ENCODE peak calls at places on chromosomes 5 and 9, in five cellular contexts. Y is fibroblast of mammary gland; O is HEK293T; W is activated CD8-positive, alpha-beta memory T cell treated with anti-CD3 and anti-CD28 coated beads for 48 hours; I is iris pigment epithelial cell. Q is an unnamed sample.

GRCh38 chr5:172452398-172453205 is 1.7 kb downstream of the SH3PXD2B start:
- DNase-seq in W (no peak), Y (peak), I (peak), O (no peak), Q (peak)

GRCh38 chr9:79028101-79028500 is 543.7 kb upstream of the TLE4 start:
- DNase-seq in Y (peak), O (no peak), I (peak), W (no peak), Q (peak)

GRCh38 chr5:88203977-88204735 is 64.5 kb downstream of the TMEM161B start:
- DNase-seq in I (peak), Y (no peak), W (no peak), O (no peak), Q (no peak)

GRCh38 chr9:34862043-34862442 is 96.0 kb upstream of the PHF24 start:
- DNase-seq in W (no peak), O (no peak), Y (no peak), I (no peak), Q (no peak)

GRCh38 chr5:1363581-1363980 is 18.7 kb upstream of the CLPTM1L start:
- DNase-seq in Y (no peak), W (no peak), O (no peak), I (no peak), Q (no peak)

GRCh38 chr9:99732715-99733114 is 89.0 kb upstream of the NR4A3 start:
- DNase-seq in W (no peak), Y (peak), O (no peak), I (peak), Q (no peak)

GRCh38 chr5:149041242-149041641 is 21.6 kb downstream of the SH3TC2 start:
- DNase-seq in W (no peak), I (no peak), Y (no peak), O (no peak), Q (no peak)

GRCh38 chr5:172117977-172118701 is 69.9 kb downstream of the STK10 start:
- DNase-seq in W (no peak), I (no peak), O (no peak), Y (no peak), Q (no peak)

GRCh38 chr5:141382469-141383294 is at the start of gene PCDHGA7:
- DNase-seq in I (peak), O (peak), W (no peak), Y (peak), Q (no peak)

GRCh38 chr5:15286659-15287058 is 213.3 kb upstream of the FBXL7 start:
- DNase-seq in I (no peak), Y (no peak), O (no peak), W (no peak), Q (no peak)

GRCh38 chr5:171415115-171415730 is 4.2 kb upstream of the FGF18 start:
- DNase-seq in Y (peak), I (peak), O (no peak), W (no peak), Q (no peak)

GRCh38 chr5:78896128-78896527 is 89.0 kb downstream of the ARSB start:
- DNase-seq in Y (peak), I (peak), O (no peak), W (no peak), Q (no peak)

GRCh38 chr9:25808554-25808953 is 130.3 kb upstream of the TUSC1 start:
- DNase-seq in O (no peak), Y (no peak), I (no peak), W (no peak), Q (no peak)

GRCh38 chr5:54663876-54664275 is 146.3 kb downstream of the SNX18 start:
- DNase-seq in W (no peak), I (peak), O (no peak), Y (peak), Q (peak)

GRCh38 chr9:91100878-91101450 is 260.8 kb downstream of the AUH start:
- DNase-seq in I (no peak), W (no peak), Y (peak), O (no peak), Q (no peak)

GRCh38 chr9:98074119-98074990 is 17.8 kb downstream of the NANS start:
- DNase-seq in W (peak), Y (peak), O (peak), I (peak), Q (no peak)

GRCh38 chr9:105242557-105242956 is 1.9 kb upstream of the SLC44A1 start:
- DNase-seq in I (no peak), W (no peak), O (no peak), Y (peak), Q (no peak)

GRCh38 chr9:128420060-128420650 is 502 bp upstream of the CERCAM start:
- DNase-seq in I (peak), W (peak), Y (peak), O (peak), Q (peak)

GRCh38 chr5:122400961-122401360 is 88.9 kb downstream of the SNCAIP start:
- DNase-seq in O (no peak), W (no peak), I (no peak), Y (no peak), Q (no peak)